ENCODE peak calls at places on chromosomes 2 and 18, in eight cellular contexts. N is pancreas; J is A549; G is DND-41; R is activated naive CD8-positive, alpha-beta T cell treated with anti-CD3 and anti-CD28 coated beads, Interleukin-2, amount 50 U/mL, for 24 hours; C is effector memory CD8-positive, alpha-beta T cell; S is HCT116; F is naive thymus-derived CD8-positive, alpha-beta T cell. Q is an unnamed sample.

GRCh38 chr2:80238692-80239469 is 65.7 kb downstream of the LRRTM1 start:
- ATAC-seq in N (peak; percentile 64), J (no peak), G (no peak), R (no peak), C (no peak), S (no peak), F (no peak), Q (peak; percentile 72)

GRCh38 chr2:197786010-197786877 is 1.1 kb upstream of the BOLL start:
- ATAC-seq in N (peak; percentile 90), J (peak; percentile 75), G (no peak), R (peak; percentile 74), C (peak; percentile 76), S (peak; percentile 62), F (peak; percentile 83), Q (peak; percentile 84)

GRCh38 chr2:219071189-219071816 is 10.6 kb upstream of the IHH start:
- ATAC-seq in N (no peak), J (no peak), G (no peak), R (no peak), C (no peak), S (no peak), F (no peak), Q (no peak)

GRCh38 chr18:49227456-49227855 is 233.0 kb downstream of the DYM start:
- ATAC-seq in N (no peak), J (no peak), G (peak; percentile 97), R (peak; percentile 100), C (peak; percentile 94), S (peak; percentile 32), F (peak; percentile 82), Q (no peak)

GRCh38 chr2:25313711-25314513 is 27.8 kb downstream of the DNMT3A start:
- ATAC-seq in N (no peak), J (no peak), G (no peak), R (peak; percentile 73), C (peak; percentile 50), S (no peak), F (peak; percentile 53), Q (no peak)

GRCh38 chr2:125397535-125398251 is 1258.3 kb upstream of the GYPC start:
- ATAC-seq in N (no peak), J (no peak), G (no peak), R (no peak), C (no peak), S (no peak), F (no peak), Q (no peak)

GRCh38 chr2:223969315-223969714 is 12.1 kb downstream of the MRPL44 start:
- ATAC-seq in N (no peak), J (no peak), G (no peak), R (no peak), C (no peak), S (no peak), F (no peak), Q (no peak)

GRCh38 chr2:238702691-238703415 is 145.0 kb upstream of the TWIST2 start:
- ATAC-seq in N (no peak), J (no peak), G (no peak), R (no peak), C (no peak), S (peak; percentile 51), F (no peak), Q (no peak)

GRCh38 chr18:32801236-32801635 is 28.4 kb upstream of the KLHL14 start:
- ATAC-seq in N (no peak), J (no peak), G (no peak), R (no peak), C (no peak), S (no peak), F (no peak), Q (no peak)

GRCh38 chr2:218993345-218994315 is at the start of gene CRYBA2:
- ATAC-seq in N (peak; percentile 4), J (no peak), G (no peak), R (no peak), C (no peak), S (no peak), F (peak; percentile 43), Q (no peak)

GRCh38 chr18:59332986-59333385 is 14.5 kb upstream of the CPLX4 start:
- ATAC-seq in N (no peak), J (no peak), G (no peak), R (no peak), C (no peak), S (no peak), F (no peak), Q (no peak)

GRCh38 chr18:22167091-22167470 is 2.3 kb upstream of the GATA6 start:
- ATAC-seq in N (no peak), J (no peak), G (no peak), R (no peak), C (no peak), S (no peak), F (no peak), Q (no peak)

GRCh38 chr2:112161431-112162145 is 23.4 kb downstream of the FBLN7 start:
- ATAC-seq in N (no peak), J (no peak), G (no peak), R (no peak), C (no peak), S (no peak), F (no peak), Q (no peak)

GRCh38 chr2:11746376-11746806 is at the start of gene LPIN1:
- ATAC-seq in N (peak; percentile 91), J (peak; percentile 64), G (peak; percentile 78), R (peak; percentile 53), C (peak; percentile 65), S (peak; percentile 62), F (peak; percentile 83), Q (peak; percentile 64)

GRCh38 chr2:181458881-181459280 is 1.7 kb downstream of the ITGA4 start:
- ATAC-seq in N (no peak), J (no peak), G (no peak), R (no peak), C (no peak), S (no peak), F (no peak), Q (no peak)

GRCh38 chr2:20137884-20138283 is 86.5 kb upstream of the LAPTM4A start:
- ATAC-seq in N (no peak), J (no peak), G (no peak), R (no peak), C (no peak), S (no peak), F (no peak), Q (no peak)

GRCh38 chr2:74333175-74333574 is 10.0 kb downstream of the SLC4A5 start:
- ATAC-seq in N (peak; percentile 55), J (peak; percentile 40), G (peak; percentile 59), R (peak; percentile 41), C (no peak), S (peak; percentile 76), F (no peak), Q (peak; percentile 85)

GRCh38 chr2:234273887-234274584 is 222.8 kb downstream of the ARL4C start:
- ATAC-seq in N (no peak), J (no peak), G (no peak), R (peak; percentile 89), C (peak; percentile 77), S (no peak), F (peak; percentile 19), Q (no peak)

GRCh38 chr2:226017534-226017933 is 618.0 kb downstream of the NYAP2 start:
- ATAC-seq in N (no peak), J (no peak), G (no peak), R (peak; percentile 89), C (no peak), S (no peak), F (no peak), Q (no peak)

GRCh38 chr2:68431316-68431972 is 35.6 kb downstream of the FBXO48 start:
- ATAC-seq in N (no peak), J (no peak), G (no peak), R (no peak), C (no peak), S (no peak), F (no peak), Q (no peak)

GRCh38 chr2:191434072-191434471 is 188.9 kb downstream of the MYO1B start:
- ATAC-seq in N (peak; percentile 71), J (no peak), G (no peak), R (no peak), C (no peak), S (no peak), F (no peak), Q (no peak)

GRCh38 chr2:33521791-33522281 is 45.4 kb downstream of the RASGRP3 start:
- ATAC-seq in N (no peak), J (no peak), G (no peak), R (no peak), C (no peak), S (no peak), F (no peak), Q (peak; percentile 71)

GRCh38 chr2:227870710-227871374 is 589 bp upstream of the DAW1 start:
- ATAC-seq in N (peak; percentile 8), J (peak; percentile 85), G (no peak), R (no peak), C (peak; percentile 26), S (no peak), F (no peak), Q (peak; percentile 89)

GRCh38 chr18:46668135-46668534 is 11.1 kb upstream of the LOXHD1 start:
- ATAC-seq in N (no peak), J (no peak), G (no peak), R (no peak), C (no peak), S (no peak), F (no peak), Q (no peak)

GRCh38 chr2:82797469-82797868 is 1661.6 kb downstream of the SUCLG1 start:
- ATAC-seq in N (no peak), J (no peak), G (no peak), R (no peak), C (no peak), S (no peak), F (no peak), Q (no peak)

Q was measured in SK-N-SH treated with all-trans-retinoic acid at 6 μM for 48 hours.